ENCODE peak calls at places on chromosomes 13 and 19, in seven cellular contexts. F is ecto neural progenitor cell, S is HFF-Myc, N is NCI-H2081, P is stomach, I is astrocyte of the cerebellum, G is A673. R is an unnamed sample.
A peak's percentile ranks its signal among the peaks of the same experiment; 100 is the strongest.

GRCh38 chr19:31349160-31349881 is at the start of gene TSHZ3:
- DNase-seq in F (peak; percentile 78), S (no peak), N (no peak), P (peak; percentile 51), I (peak; percentile 56), G (peak; percentile 82), R (no peak)

GRCh38 chr19:11152318-11153062 is 3.1 kb downstream of the SPC24 start:
- DNase-seq in F (no peak), S (no peak), N (no peak), P (peak; percentile 87), I (no peak), G (no peak), R (no peak)

GRCh38 chr13:114041493-114041892 is 67.6 kb upstream of the C13orf46 start:
- DNase-seq in F (no peak), S (no peak), N (no peak), P (no peak), I (no peak), G (no peak), R (no peak)

GRCh38 chr13:25901460-25902376 is 150.1 kb downstream of the SHISA2 start:
- DNase-seq in F (no peak), S (no peak), N (peak; percentile 26), P (no peak), I (peak; percentile 61), G (peak; percentile 94), R (no peak)

GRCh38 chr13:99310382-99311031 is 3.3 kb upstream of the GPR183 start:
- DNase-seq in F (no peak), S (peak; percentile 71), N (no peak), P (no peak), I (no peak), G (no peak), R (no peak)

GRCh38 chr13:20945952-20946383 is 43.4 kb upstream of the XPO4 start:
- DNase-seq in F (no peak), S (no peak), N (no peak), P (no peak), I (no peak), G (no peak), R (no peak)

GRCh38 chr13:28136916-28137315 is 1.4 kb upstream of the PAN3 start:
- DNase-seq in F (no peak), S (no peak), N (no peak), P (no peak), I (no peak), G (no peak), R (no peak)

GRCh38 chr13:110409581-110409992 is 102.5 kb downstream of the COL4A2 start:
- DNase-seq in F (no peak), S (no peak), N (no peak), P (no peak), I (peak; percentile 62), G (peak; percentile 31), R (no peak)

GRCh38 chr13:31105020-31105800 is 56.5 kb downstream of the HSPH1 start:
- DNase-seq in F (no peak), S (no peak), N (no peak), P (no peak), I (no peak), G (no peak), R (no peak)

GRCh38 chr19:14168259-14168972 is 32.0 kb upstream of the ASF1B start:
- DNase-seq in F (no peak), S (no peak), N (no peak), P (no peak), I (no peak), G (no peak), R (no peak)

R was measured in NCI-H2107.